ENCODE peak calls at places on chromosomes 7 and 10, in eight cellular contexts. X is fibroblast of lung; P is small intestine; F is uterus; A is ovary; N is naive thymus-derived CD4-positive, alpha-beta T cell; J is esophagus squamous epithelium; Y is neuronal stem cell. B is an unnamed sample.

GRCh38 chr7:1758859-1759521 is 88.9 kb downstream of the ELFN1 start:
- DNase-seq in X (no peak), P (no peak), F (no peak), A (no peak), N (no peak), J (no peak), Y (no peak), B (no peak)

GRCh38 chr7:139855498-139856270 is 26.6 kb downstream of the TBXAS1 start:
- DNase-seq in X (no peak), P (peak; percentile 29), F (no peak), A (no peak), N (no peak), J (no peak), Y (no peak), B (no peak)

GRCh38 chr7:101315336-101315735 is 6.3 kb downstream of the IFT22 start:
- DNase-seq in X (peak; percentile 27), P (peak; percentile 58), F (no peak), A (no peak), N (peak; percentile 48), J (no peak), Y (peak; percentile 38), B (no peak)

GRCh38 chr7:157097569-157097968 is 41.2 kb upstream of the UBE3C start:
- DNase-seq in X (no peak), P (peak; percentile 44), F (no peak), A (no peak), N (no peak), J (no peak), Y (no peak), B (no peak)

GRCh38 chr7:24932815-24933214 is 47.2 kb downstream of the OSBPL3 start:
- DNase-seq in X (peak; percentile 68), P (no peak), F (no peak), A (no peak), N (no peak), J (no peak), Y (no peak), B (no peak)

GRCh38 chr10:68870545-68871104 is 30.5 kb upstream of the DDX50 start:
- DNase-seq in X (no peak), P (no peak), F (no peak), A (no peak), N (peak; percentile 2), J (no peak), Y (no peak), B (no peak)

GRCh38 chr10:81021428-81022129 is 483.9 kb downstream of the SH2D4B start:
- DNase-seq in X (no peak), P (no peak), F (no peak), A (no peak), N (no peak), J (no peak), Y (no peak), B (no peak)

GRCh38 chr10:74799840-74800239 is 26.6 kb upstream of the KAT6B start:
- DNase-seq in X (peak; percentile 93), P (no peak), F (no peak), A (no peak), N (no peak), J (no peak), Y (no peak), B (no peak)

GRCh38 chr7:6453737-6454136 is 6.0 kb upstream of the DAGLB start:
- DNase-seq in X (peak; percentile 93), P (no peak), F (no peak), A (no peak), N (no peak), J (no peak), Y (no peak), B (peak; percentile 26)

GRCh38 chr7:301291-302053 is 11.5 kb downstream of the FOXL3 start:
- DNase-seq in X (no peak), P (no peak), F (no peak), A (no peak), N (no peak), J (no peak), Y (no peak), B (peak; percentile 47)

GRCh38 chr7:148563583-148564274 is 26.8 kb upstream of the C7orf33 start:
- DNase-seq in X (no peak), P (no peak), F (no peak), A (no peak), N (no peak), J (no peak), Y (no peak), B (no peak)

GRCh38 chr10:70575874-70576802 is 26.4 kb downstream of the PRF1 start:
- DNase-seq in X (peak; percentile 80), P (peak; percentile 48), F (no peak), A (peak; percentile 44), N (no peak), J (no peak), Y (no peak), B (peak; percentile 67)
- H3K4me1 ChIP-seq in X (no peaks in the 10 kb centered on the region), P (peaks cover 7% of the 10 kb centered on the region), F (no peaks in the 10 kb centered on the region), A (peaks cover 9% of the 10 kb centered on the region), N (peaks cover 47% of the 10 kb centered on the region), J (peaks cover 21% of the 10 kb centered on the region), Y (peaks cover 2% of the 10 kb centered on the region), B (peaks cover 10% of the 10 kb centered on the region)

GRCh38 chr10:42543840-42544372 is 94.5 kb downstream of the ZNF33B start:
- DNase-seq in X (no peak), P (no peak), F (no peak), A (no peak), N (no peak), J (no peak), Y (no peak), B (no peak)
- H3K9me3 ChIP-seq in X (no peaks in the 10 kb centered on the region), P (no peaks in the 10 kb centered on the region), F (no peaks in the 10 kb centered on the region), A (peaks cover 3% of the 10 kb centered on the region), N (no peaks in the 10 kb centered on the region), J (peaks cover 22% of the 10 kb centered on the region), Y (peaks cover 10% of the 10 kb centered on the region), B (peaks cover 5% of the 10 kb centered on the region)

GRCh38 chr10:133347636-133348517 is 704 bp downstream of the PRAP1 start:
- DNase-seq in X (no peak), P (peak; percentile 91), F (no peak), A (no peak), N (no peak), J (no peak), Y (no peak), B (no peak)
- H3K4me1 ChIP-seq in X (no peaks in the 10 kb centered on the region), P (no peaks in the 10 kb centered on the region), F (no peaks in the 10 kb centered on the region), A (no peaks in the 10 kb centered on the region), N (no peaks in the 10 kb centered on the region), J (no peaks in the 10 kb centered on the region), Y (peaks cover 7% of the 10 kb centered on the region), B (no peaks in the 10 kb centered on the region)

DNA sequence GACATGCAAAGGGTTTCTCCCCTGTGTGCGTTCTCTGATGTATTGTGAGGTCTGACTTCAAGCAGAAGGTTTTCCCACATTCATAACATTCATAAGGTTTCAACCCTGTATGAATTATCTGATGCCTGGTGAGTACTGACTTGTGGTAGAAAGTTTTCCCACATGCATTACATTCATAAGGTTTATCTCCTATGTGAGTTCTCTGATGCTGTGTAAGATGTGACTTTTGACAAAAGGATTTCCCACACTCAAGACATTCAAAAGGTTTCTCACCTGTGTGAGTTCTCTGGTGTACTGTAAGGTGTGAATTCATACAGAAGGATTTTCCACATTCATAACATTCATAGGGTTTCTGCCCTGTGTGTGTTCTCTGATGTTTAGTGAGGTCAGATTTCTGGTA is 45.1 kb downstream of the ZNF33B start:
- DNase-seq in X (no peak), P (no peak), F (no peak), A (no peak), N (no peak), J (no peak), Y (no peak), B (no peak)
- H3K9me3 ChIP-seq in X (peaks cover 2% of the 10 kb centered on the region), P (no peaks in the 10 kb centered on the region), F (no peaks in the 10 kb centered on the region), A (no peaks in the 10 kb centered on the region), N (no peaks in the 10 kb centered on the region), J (peaks cover 53% of the 10 kb centered on the region), Y (peaks cover 16% of the 10 kb centered on the region), B (peaks cover 18% of the 10 kb centered on the region)

GRCh38 chr7:132434041-132434440 is 142.2 kb downstream of the PLXNA4 start:
- DNase-seq in X (no peak), P (no peak), F (no peak), A (no peak), N (no peak), J (no peak), Y (no peak), B (no peak)

GRCh38 chr7:132436121-132436520 is 140.1 kb downstream of the PLXNA4 start:
- DNase-seq in X (no peak), P (no peak), F (no peak), A (no peak), N (no peak), J (no peak), Y (no peak), B (no peak)

GRCh38 chr7:132433286-132433685 is 143.0 kb downstream of the PLXNA4 start:
- DNase-seq in X (no peak), P (peak; percentile 10), F (no peak), A (no peak), N (no peak), J (no peak), Y (no peak), B (no peak)

GRCh38 chr7:132437730-132438129 is 138.5 kb downstream of the PLXNA4 start:
- DNase-seq in X (no peak), P (peak; percentile 20), F (no peak), A (no peak), N (peak; percentile 28), J (no peak), Y (no peak), B (no peak)

DNA sequence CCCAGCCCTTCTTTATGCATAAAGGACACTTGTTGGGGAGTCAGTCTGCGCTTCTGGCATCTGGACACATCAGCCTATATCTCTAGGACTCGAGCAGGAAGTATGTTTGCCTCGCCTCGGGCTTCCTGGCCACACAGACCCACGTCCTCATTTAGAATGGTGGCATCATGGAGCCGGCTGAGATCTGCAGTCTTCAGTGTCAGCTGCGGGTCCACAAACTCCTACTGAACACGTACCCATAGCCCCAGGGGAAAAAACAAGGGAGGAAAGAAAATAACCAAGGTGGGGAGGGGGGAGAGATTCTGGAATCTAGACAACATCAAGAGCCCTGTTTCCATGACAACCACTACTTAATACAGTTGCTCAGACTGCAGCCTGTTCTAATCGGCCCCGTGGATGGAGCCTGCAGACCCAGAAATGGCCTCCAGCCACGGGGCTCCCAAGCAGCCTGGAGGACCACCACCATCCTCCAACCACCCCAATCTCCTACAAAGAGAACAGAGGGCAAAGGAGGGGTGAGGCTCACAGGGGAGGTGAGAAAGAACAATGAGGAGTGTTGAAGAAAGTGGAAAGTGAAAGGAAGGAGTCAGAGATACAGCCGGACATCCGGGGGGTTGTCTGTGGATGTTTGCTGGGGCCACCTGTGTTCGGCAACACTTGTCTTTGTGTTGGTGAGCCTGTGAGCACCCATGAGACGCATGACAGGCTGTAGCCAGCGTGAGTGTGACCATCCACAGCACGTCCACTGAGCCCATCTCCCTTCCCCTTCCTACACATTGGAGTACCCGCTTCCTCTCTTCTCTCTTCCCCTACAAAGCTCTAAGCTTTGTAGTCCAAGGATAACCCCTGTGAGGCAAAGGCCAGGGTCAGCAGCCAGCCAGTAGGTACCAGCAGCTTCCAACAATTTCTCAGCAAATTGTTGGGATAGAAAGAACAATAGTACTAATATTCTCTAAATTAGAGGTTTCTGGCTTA is 141.0 kb downstream of the PLXNA4 start:
- DNase-seq in X (no peak), P (peak; percentile 15), F (no peak), A (no peak), N (no peak), J (no peak), Y (no peak), B (no peak)
- H3K4me1 ChIP-seq in X (peaks cover 10% of the 10 kb centered on the region), P (peaks cover 8% of the 10 kb centered on the region), F (no peaks in the 10 kb centered on the region), A (no peaks in the 10 kb centered on the region), N (peaks cover 59% of the 10 kb centered on the region), J (no peaks in the 10 kb centered on the region), Y (peaks cover 10% of the 10 kb centered on the region), B (peaks cover 8% of the 10 kb centered on the region)